ENCODE peak calls at places on chromosome 11, in six cellular contexts. B is IMR-90, S is mesenchymal stem cell, N is H1, U is neuronal stem cell, Q is H9. J is an unnamed sample.

GRCh38 chr11:2582436-2582931 is 117.3 kb downstream of the KCNQ1OT1 start:
- DNase-seq in U (no peak), B (no peak), N (peak; percentile 37), S (no peak), Q (peak; percentile 22), J (no peak)

GRCh38 chr11:69599502-69599901 is 41.5 kb upstream of the CCND1 start:
- DNase-seq in U (no peak), B (no peak), Q (no peak), N (peak; percentile 13), S (no peak), J (no peak)

GRCh38 chr11:29957406-29957805 is 59.4 kb downstream of the KCNA4 start:
- DNase-seq in Q (no peak), S (no peak), N (no peak), B (no peak), U (no peak), J (no peak)

GRCh38 chr11:88324562-88325345 is 12.8 kb downstream of the CTSC start:
- DNase-seq in Q (no peak), U (no peak), S (no peak), B (no peak), N (no peak), J (no peak)

GRCh38 chr11:28983780-28984179 is 875.6 kb downstream of the METTL15 start:
- DNase-seq in Q (no peak), S (no peak), N (no peak), U (no peak), B (no peak), J (no peak)

GRCh38 chr11:130480721-130481140 is 32.3 kb downstream of the ADAMTS15 start:
- DNase-seq in N (no peak), B (peak; percentile 12), Q (no peak), U (no peak), S (peak; percentile 58), J (no peak)

GRCh38 chr11:40302669-40303068 is 1156.8 kb downstream of the LRRC4C start:
- DNase-seq in N (no peak), S (no peak), Q (no peak), U (no peak), B (peak; percentile 46), J (no peak)

GRCh38 chr11:93844568-93844967 is 5.8 kb downstream of the VSTM5 start:
- DNase-seq in B (no peak), S (no peak), N (no peak), Q (peak; percentile 49), U (no peak), J (peak; percentile 71)

GRCh38 chr11:91435694-91436375 is 788.8 kb upstream of the FAT3 start:
- DNase-seq in S (no peak), Q (no peak), B (no peak), N (no peak), U (no peak), J (no peak)

GRCh38 chr11:61004037-61004641 is 32.7 kb downstream of the CD6 start:
- DNase-seq in Q (no peak), S (no peak), N (no peak), U (no peak), B (peak; percentile 13), J (no peak)

GRCh38 chr11:19101803-19102520 is 15.0 kb upstream of the ZDHHC13 start:
- DNase-seq in B (no peak), N (no peak), Q (no peak), S (peak; percentile 25), U (no peak), J (no peak)

GRCh38 chr11:129530154-129530895 is 154.7 kb downstream of the BARX2 start:
- DNase-seq in B (no peak), U (no peak), Q (no peak), S (no peak), N (no peak), J (no peak)

GRCh38 chr11:5364214-5364613 is 12.9 kb downstream of the OR51B6 start:
- DNase-seq in Q (no peak), N (no peak), B (peak; percentile 96), U (no peak), S (peak; percentile 58), J (peak; percentile 51)

GRCh38 chr11:46112961-46113617 is 8.2 kb downstream of the PHF21A start:
- DNase-seq in S (peak; percentile 71), N (no peak), B (peak; percentile 68), U (peak; percentile 35), Q (no peak), J (peak; percentile 18)

GRCh38 chr11:134532176-134532920 is 120.3 kb upstream of the B3GAT1 start:
- DNase-seq in B (no peak), N (peak; percentile 40), Q (peak; percentile 17), S (no peak), U (no peak), J (no peak)

GRCh38 chr11:95698939-95699562 is 90.5 kb downstream of the FAM76B start:
- DNase-seq in B (peak; percentile 39), S (no peak), N (no peak), U (no peak), Q (no peak), J (no peak)

GRCh38 chr11:76047231-76047630 is 159.1 kb downstream of the WNT11 start:
- DNase-seq in B (no peak), N (no peak), Q (no peak), U (no peak), S (no peak), J (no peak)

GRCh38 chr11:47356998-47357329 is 4.5 kb upstream of the MYBPC3 start:
- DNase-seq in N (no peak), B (no peak), S (no peak), Q (no peak), U (no peak), J (no peak)

GRCh38 chr11:61133956-61134662 is 27.1 kb downstream of the VPS37C start:
- DNase-seq in S (no peak), N (no peak), U (no peak), B (no peak), Q (no peak), J (no peak)

GRCh38 chr11:26820739-26821138 is 98.9 kb upstream of the SLC5A12 start:
- DNase-seq in S (peak; percentile 34), U (no peak), B (peak; percentile 66), N (no peak), Q (no peak), J (peak; percentile 82)

GRCh38 chr11:89163686-89164085 is 14.0 kb upstream of the TYR start:
- DNase-seq in Q (no peak), B (no peak), S (no peak), N (no peak), U (no peak), J (no peak)

GRCh38 chr11:63890368-63890767 is 26.6 kb downstream of the RCOR2 start:
- DNase-seq in S (no peak), U (no peak), N (no peak), B (no peak), Q (no peak), J (no peak)

GRCh38 chr11:63768232-63769043 is at the start of gene ZFTA:
- DNase-seq in U (peak; percentile 72), N (peak; percentile 90), S (peak; percentile 63), B (peak; percentile 37), Q (peak; percentile 73), J (no peak)

GRCh38 chr11:122650619-122651018 is 4.9 kb upstream of the UBASH3B start:
- DNase-seq in B (no peak), Q (no peak), S (no peak), N (no peak), U (no peak), J (no peak)
- H2BK5ac ChIP-seq in B (no peak overlapping the region), Q (no peak overlapping the region), S (no peak overlapping the region), N (no peak overlapping the region), U (no peak overlapping the region), J (no peak overlapping the region)

GRCh38 chr11:10605941-10606381 is 37.5 kb upstream of the LYVE1 start:
- DNase-seq in U (no peak), B (peak; percentile 87), Q (peak; percentile 63), S (peak; percentile 82), N (no peak), J (no peak)

GRCh38 chr11:10603721-10604297 is 35.3 kb upstream of the LYVE1 start:
- DNase-seq in U (no peak), B (no peak), N (no peak), S (no peak), Q (no peak), J (peak; percentile 88)

GRCh38 chr11:10604340-10604748 is 35.9 kb upstream of the LYVE1 start:
- DNase-seq in U (no peak), S (peak; percentile 92), Q (no peak), N (no peak), B (peak; percentile 53), J (no peak)

GRCh38 chr11:10606536-10607208 is 38.2 kb upstream of the LYVE1 start:
- DNase-seq in S (peak; percentile 81), B (peak; percentile 86), Q (no peak), U (no peak), N (no peak), J (no peak)

GRCh38 chr11:10607462-10607861 is 39.0 kb upstream of the LYVE1 start:
- DNase-seq in U (no peak), Q (no peak), N (no peak), S (no peak), B (no peak), J (no peak)
- H3K4ac ChIP-seq in U (peak overlapping the region; percentile 24), Q (no peak overlapping the region), N (no peak overlapping the region), S (peak overlapping the region; percentile 15), B (peak overlapping the region; percentile 87), J (no peak overlapping the region)

GRCh38 chr11:9266132-9266736 is 1.1 kb upstream of the DENND5A start:
- DNase-seq in S (no peak), N (no peak), U (no peak), Q (no peak), B (no peak), J (no peak)

GRCh38 chr11:9263840-9264380 is 1.2 kb downstream of the DENND5A start:
- DNase-seq in B (peak; percentile 30), N (no peak), S (peak; percentile 86), U (no peak), Q (no peak), J (peak; percentile 26)

GRCh38 chr11:9265211-9266131 is at the start of gene DENND5A:
- DNase-seq in Q (peak; percentile 91), U (peak; percentile 91), S (peak; percentile 92), B (peak; percentile 83), N (peak; percentile 82), J (peak; percentile 74)

GRCh38 chr11:9266926-9267325 is 1.8 kb upstream of the DENND5A start:
- DNase-seq in Q (no peak), N (no peak), B (no peak), S (no peak), U (no peak), J (no peak)

DNA sequence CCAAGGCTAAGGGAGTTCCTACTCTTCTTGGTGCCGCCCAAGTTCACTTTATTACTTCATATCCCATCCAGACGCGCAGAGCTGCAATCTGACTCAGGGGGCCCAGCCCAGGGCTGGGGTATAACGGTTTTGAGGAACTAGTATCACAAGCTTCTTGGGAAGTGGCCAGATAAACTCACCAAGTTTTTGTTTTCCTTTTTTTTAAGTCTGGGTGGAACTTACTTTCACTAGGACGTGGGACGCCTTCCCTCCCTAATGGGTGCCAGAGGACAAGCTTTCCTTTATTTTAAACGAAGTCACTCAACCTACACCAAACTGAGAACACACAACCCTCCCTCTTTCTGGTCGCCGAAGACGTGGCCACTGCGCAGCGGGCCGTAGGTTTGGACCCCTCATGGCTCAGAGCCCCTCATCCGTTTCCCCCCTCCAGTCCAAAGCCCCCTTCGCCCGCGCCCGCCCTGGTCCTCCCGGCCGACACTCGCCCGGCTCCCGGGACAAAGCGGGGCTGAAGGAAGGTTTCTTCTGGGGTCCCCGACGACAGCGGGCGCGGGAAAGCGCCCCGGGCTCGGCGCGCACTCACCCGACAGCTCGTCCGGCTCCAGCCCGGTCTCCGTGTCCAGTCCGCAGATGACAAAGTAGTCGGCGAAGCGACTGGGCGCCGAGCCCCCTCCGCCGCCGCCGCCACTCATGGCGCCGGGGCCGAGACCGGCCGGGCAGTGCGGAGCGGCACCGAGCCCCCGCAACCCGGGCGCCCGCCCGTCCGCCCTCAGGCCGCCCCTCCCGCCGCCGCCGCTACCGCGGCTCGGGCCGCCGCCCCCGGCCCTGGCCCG is 554 bp downstream of the DENND5A start:
- DNase-seq in S (peak; percentile 91), B (peak; percentile 81), Q (peak; percentile 39), U (peak; percentile 31), N (peak; percentile 70), J (peak; percentile 53)
- H2AFZ ChIP-seq in S (peak overlapping the region; percentile 77), B (peak overlapping the region; percentile 90), Q (no peak overlapping the region), U (peak overlapping the region; percentile 97), N (no peak overlapping the region), J (peak overlapping the region; percentile 71)

GRCh38 chr11:72685560-72686480 is 11.6 kb upstream of the PDE2A start:
- DNase-seq in U (no peak), B (peak; percentile 19), Q (no peak), S (no peak), N (no peak), J (no peak)
- H2BK5ac ChIP-seq in U (no peak overlapping the region), B (no peak overlapping the region), Q (no peak overlapping the region), S (no peak overlapping the region), N (no peak overlapping the region), J (no peak overlapping the region)

J was measured in trophoblast cell.